ENCODE peak calls at places on chromosomes 2 and 18, in eight cellular contexts. X, R, U, I, N, K, D and G are unnamed samples.

GRCh38 chr2:240130393-240131195 is 5.5 kb downstream of the COPS9 start:
- DNase-seq in D (no peak), I (no peak), R (no peak), U (no peak), K (no peak), X (no peak), N (no peak), G (no peak)

GRCh38 chr2:51220606-51221005 is 188.7 kb upstream of the NRXN1 start:
- DNase-seq in I (no peak), U (no peak), N (no peak), X (no peak), K (no peak), R (no peak), D (peak), G (no peak)

GRCh38 chr2:45755585-45756330 is 104.3 kb downstream of the PRKCE start:
- DNase-seq in D (no peak), R (no peak), X (no peak), K (no peak), U (no peak), I (no peak), N (peak), G (peak)

GRCh38 chr2:10883066-10883465 is 28.7 kb upstream of the KCNF1 start:
- DNase-seq in N (no peak), R (peak), I (no peak), X (no peak), D (no peak), U (no peak), K (no peak), G (no peak)

GRCh38 chr2:237858294-237859081 is 935 bp upstream of the RAMP1 start:
- DNase-seq in D (peak), I (peak), R (peak), U (peak), X (peak), N (peak), K (peak), G (peak)

GRCh38 chr2:160306985-160307384 is 106.9 kb upstream of the ITGB6 start:
- DNase-seq in R (no peak), X (no peak), I (no peak), D (no peak), U (no peak), K (no peak), N (peak), G (peak)

GRCh38 chr2:143205106-143205764 is 76.0 kb downstream of the ARHGAP15 start:
- DNase-seq in I (peak), D (peak), N (peak), K (no peak), R (no peak), U (no peak), X (peak), G (peak)

GRCh38 chr2:176115883-176116813 is at the start of gene HOXD10:
- DNase-seq in D (peak), N (no peak), R (peak), U (no peak), I (no peak), K (no peak), X (no peak), G (peak)

GRCh38 chr18:45782662-45783061 is 42.8 kb upstream of the SIGLEC15 start:
- DNase-seq in D (no peak), X (no peak), N (no peak), R (no peak), I (no peak), K (no peak), U (no peak), G (no peak)

GRCh38 chr18:70024829-70025228 is 77.2 kb upstream of the CD226 start:
- DNase-seq in U (no peak), X (no peak), I (no peak), N (no peak), D (no peak), K (no peak), R (no peak), G (no peak)

GRCh38 chr2:68831688-68832087 is 39.5 kb downstream of the BMP10 start:
- DNase-seq in R (no peak), K (no peak), X (no peak), D (peak), I (no peak), N (peak), U (no peak), G (peak)

GRCh38 chr2:9032555-9032954 is 29.1 kb upstream of the MBOAT2 start:
- DNase-seq in X (no peak), R (no peak), K (no peak), U (no peak), D (no peak), N (no peak), I (peak), G (no peak)

DNA sequence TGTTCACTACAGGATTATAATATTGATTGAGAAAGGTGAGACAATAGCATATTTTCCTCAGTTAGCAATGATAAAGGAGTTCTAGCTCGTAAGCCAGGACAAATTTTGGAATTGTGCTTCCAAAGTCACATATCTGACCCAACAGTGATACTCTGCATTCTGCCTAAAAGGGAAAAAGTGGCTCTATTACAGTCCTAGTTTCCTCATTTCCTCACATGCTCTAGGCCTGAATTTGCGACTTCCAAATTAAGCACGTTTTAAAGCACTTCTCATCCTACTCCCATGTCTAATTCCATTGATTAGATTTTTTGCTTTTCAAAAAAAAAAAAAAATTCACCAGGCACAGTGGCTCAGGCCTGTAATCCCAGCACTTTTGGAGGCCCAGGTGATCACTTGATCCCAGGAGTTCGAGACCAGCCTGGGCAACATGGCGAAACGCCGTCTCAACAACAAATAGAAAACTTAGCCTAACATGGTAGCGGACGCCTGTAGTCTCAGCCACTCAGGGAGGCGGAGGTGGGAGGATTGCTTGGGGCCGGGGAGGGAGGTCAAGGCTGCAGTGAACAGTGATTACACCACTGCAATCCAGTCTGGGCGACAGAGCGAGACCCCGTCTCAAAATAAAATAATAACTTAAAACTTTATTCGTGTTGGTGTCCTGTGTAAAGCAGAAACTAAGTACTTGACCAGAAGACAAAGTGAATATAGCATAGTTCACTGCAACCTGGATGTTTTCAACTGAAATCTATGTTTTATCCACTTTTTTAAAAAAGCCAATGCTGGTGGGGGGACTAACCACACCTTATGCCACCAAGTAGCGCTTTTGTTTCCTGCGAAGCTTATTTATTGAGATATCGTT is 1.5 kb downstream of the ESCO1 start:
- DNase-seq in D (no peak), I (peak), R (no peak), U (no peak), X (peak), K (no peak), N (no peak), G (peak)
- H3K27ac ChIP-seq in D (no peak), I (peak), R (peak), U (peak), X (peak), K (no peak), N (no peak), G (peak)

GRCh38 chr2:112275887-112276773 is 733 bp downstream of the ZC3H6 start:
- DNase-seq in K (peak), D (peak), R (peak), U (peak), X (peak), N (peak), I (peak), G (peak)

GRCh38 chr2:112273349-112273748 is 2.0 kb upstream of the ZC3H6 start:
- DNase-seq in I (no peak), N (no peak), R (no peak), K (no peak), D (no peak), U (no peak), X (no peak), G (no peak)

GRCh38 chr2:112277591-112278220 is 2.3 kb downstream of the ZC3H6 start:
- DNase-seq in N (no peak), D (no peak), U (no peak), K (no peak), X (no peak), R (no peak), I (no peak), G (peak)

GRCh38 chr2:112275314-112275886 is at the start of gene ZC3H6:
- DNase-seq in I (peak), R (peak), K (peak), U (peak), N (peak), X (peak), D (peak), G (peak)

GRCh38 chr2:112276954-112277353 is 1.6 kb downstream of the ZC3H6 start:
- DNase-seq in K (no peak), I (no peak), N (no peak), R (no peak), X (no peak), D (no peak), U (no peak), G (no peak)
- H2AFZ ChIP-seq in K (no peak), I (peak), N (no peak), R (no peak), X (peak), D (no peak), U (peak), G (peak)

GRCh38 chr2:171509945-171510731 is 12.1 kb upstream of the CYBRD1 start:
- DNase-seq in I (no peak), N (no peak), D (no peak), R (no peak), K (no peak), X (no peak), U (no peak), G (peak)

DNA sequence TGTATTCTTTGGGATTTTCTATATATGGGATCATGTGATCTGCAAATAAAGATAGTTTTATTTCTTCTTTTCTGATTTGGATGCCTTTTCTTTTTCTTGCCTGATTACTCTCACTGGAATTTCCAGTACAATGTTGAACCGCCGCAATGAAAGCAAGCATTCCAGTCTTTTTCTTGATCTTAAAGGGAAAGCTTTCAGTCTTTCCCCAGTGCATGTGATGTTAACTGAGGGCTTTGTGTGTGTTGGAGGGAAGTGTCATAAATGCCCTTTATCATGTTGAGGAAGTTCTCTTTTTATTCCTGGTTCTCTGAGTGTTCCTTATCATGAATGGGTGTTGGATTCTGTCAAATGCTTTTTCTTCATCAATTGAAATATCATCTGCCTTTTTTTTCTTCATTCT is 16.9 kb upstream of the CYBRD1 start:
- DNase-seq in R (no peak), K (no peak), D (no peak), X (no peak), U (no peak), I (no peak), N (peak), G (peak)
- H3K27ac ChIP-seq in R (no peak), K (no peak), D (no peak), X (no peak), U (no peak), I (no peak), N (no peak), G (no peak)

GRCh38 chr2:150041721-150042450 is 445.6 kb downstream of the RND3 start:
- DNase-seq in X (no peak), D (peak), N (peak), U (no peak), I (peak), K (no peak), R (no peak), G (peak)
- H2AFZ ChIP-seq in X (no peak), D (peak), N (peak), U (no peak), I (peak), K (peak), R (no peak), G (peak)